ENCODE peak calls at places on chromosomes 16 and 17, in four cellular contexts. A, N, S and Q are unnamed samples.

GRCh38 chr17:69142473-69142802 is 743 bp upstream of the ABCA6 start:
- DNase-seq in S (no peak), N (no peak), A (no peak), Q (no peak)

GRCh38 chr16:24748242-24748641 is 18.8 kb downstream of the TNRC6A start:
- DNase-seq in N (peak), S (no peak), A (peak), Q (no peak)

GRCh38 chr17:49875690-49876089 is 27.8 kb upstream of the TAC4 start:
- DNase-seq in A (no peak), S (no peak), N (no peak), Q (no peak)

GRCh38 chr16:56974549-56975300 is 13.0 kb downstream of the CETP start:
- DNase-seq in S (no peak), A (no peak), N (no peak), Q (no peak)

GRCh38 chr16:270381-271255 is 5.1 kb downstream of the RGS11 start:
- DNase-seq in N (no peak), A (no peak), S (no peak), Q (no peak)

GRCh38 chr17:55175788-55176425 is 88.9 kb upstream of the HLF start:
- DNase-seq in S (no peak), A (no peak), N (no peak), Q (no peak)

GRCh38 chr16:22353188-22353919 is 21.1 kb downstream of the CDR2 start:
- DNase-seq in S (peak), N (peak), A (peak), Q (no peak)

GRCh38 chr16:31128711-31129567 is 6.6 kb downstream of the PRSS8 start:
- DNase-seq in S (peak), A (no peak), N (peak), Q (no peak)

GRCh38 chr16:22161999-22162657 is at the start of gene SDR42E2:
- DNase-seq in N (peak), A (no peak), S (peak), Q (no peak)

GRCh38 chr17:15981646-15982580 is 17.6 kb downstream of the ZSWIM7 start:
- DNase-seq in N (peak), A (peak), S (no peak), Q (no peak)

GRCh38 chr16:85916141-85916890 is 17.4 kb downstream of the IRF8 start:
- DNase-seq in S (peak), A (no peak), N (peak), Q (no peak)

GRCh38 chr16:13935408-13935807 is 15.5 kb downstream of the ERCC4 start:
- DNase-seq in N (peak), S (no peak), A (peak), Q (no peak)

DNA sequence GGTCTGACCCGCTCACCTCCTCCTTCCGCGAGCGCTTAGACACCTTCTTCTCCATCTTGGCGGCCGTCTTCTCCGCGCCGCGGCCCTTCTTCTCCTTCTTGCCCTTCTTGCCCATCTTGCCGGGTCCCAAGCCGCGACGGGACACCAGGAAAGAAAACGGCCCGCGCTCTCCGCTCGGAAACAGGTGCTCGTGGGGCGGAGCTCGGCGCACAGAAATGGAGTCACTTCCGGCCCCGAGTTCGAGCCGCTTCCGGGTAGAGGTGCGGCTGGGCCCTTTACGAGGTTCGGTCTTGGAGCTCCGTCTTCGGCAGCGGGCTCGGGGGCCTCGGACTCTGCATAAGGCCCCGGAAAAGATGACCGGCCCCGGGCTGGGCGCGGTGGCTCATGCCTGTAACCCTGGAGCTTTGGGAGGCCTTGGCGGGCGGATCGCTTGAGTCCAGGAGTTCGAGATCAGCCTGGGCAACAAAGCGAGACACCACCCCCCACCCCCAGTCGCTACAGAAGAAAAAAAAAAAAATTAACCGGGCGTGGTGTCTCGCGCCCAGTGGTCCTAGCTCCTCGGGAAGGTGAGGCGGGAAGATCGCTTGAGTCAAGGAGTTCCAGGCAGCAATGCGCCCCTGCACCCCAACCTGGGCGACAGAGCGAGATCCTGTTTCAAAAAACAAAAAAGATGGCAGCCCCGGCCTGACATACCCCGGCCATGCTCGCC is at the start of gene KLHDC4:
- DNase-seq in A (peak), N (peak), S (peak), Q (peak)
- TF ChIP-seq EP300 in A (no peak), N (no peak), S (no peak), Q (no peak)

GRCh38 chr16:68387301-68387700 is 61.0 kb downstream of the SMPD3 start:
- DNase-seq in A (no peak), N (peak), S (peak), Q (no peak)

GRCh38 chr16:68389006-68389405 is 59.3 kb downstream of the SMPD3 start:
- DNase-seq in A (no peak), S (no peak), N (no peak), Q (no peak)

GRCh38 chr16:68386628-68387027 is 61.7 kb downstream of the SMPD3 start:
- DNase-seq in S (peak), A (no peak), N (no peak), Q (no peak)

GRCh38 chr16:68385371-68385770 is 62.9 kb downstream of the SMPD3 start:
- DNase-seq in N (no peak), S (no peak), A (no peak), Q (no peak)

DNA sequence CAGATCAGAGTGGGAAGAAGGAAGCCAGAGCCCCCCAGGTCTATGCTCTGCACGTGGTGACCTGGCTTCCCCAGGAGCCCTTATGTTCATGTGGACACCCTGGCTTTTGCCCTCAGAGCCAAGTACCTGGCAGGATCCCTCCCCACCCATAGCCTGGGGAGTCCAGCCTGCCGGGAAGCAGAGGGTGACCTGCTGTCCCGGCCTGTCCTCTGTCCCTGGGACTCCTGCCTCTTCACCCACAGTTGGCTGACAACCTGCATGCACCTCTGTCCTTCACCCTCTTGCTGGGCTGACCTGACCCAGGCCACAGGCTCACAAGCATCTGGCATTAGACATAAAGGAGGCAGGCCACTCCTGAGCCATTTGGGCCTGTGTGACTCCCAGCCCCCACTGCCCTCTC is 60.2 kb downstream of the SMPD3 start:
- DNase-seq in N (no peak), A (no peak), S (no peak), Q (no peak)
- TF ChIP-seq EP300 in N (no peak), A (no peak), S (no peak), Q (no peak)

GRCh38 chr17:17685775-17686291 is 4.6 kb downstream of the RAI1 start:
- DNase-seq in A (peak), N (no peak), S (peak), Q (no peak)
- TF ChIP-seq EP300 in A (no peak), N (no peak), S (no peak), Q (no peak)

GRCh38 chr16:11994187-11995119 is 17.9 kb downstream of the SNX29 start:
- DNase-seq in S (peak), N (no peak), A (no peak), Q (no peak)
- TF ChIP-seq EP300 in S (no peak), N (no peak), A (no peak), Q (no peak)

GRCh38 chr17:7627250-7628121 is at the start of gene SAT2:
- DNase-seq in A (peak), S (peak), N (peak), Q (peak)
- TF ChIP-seq EP300 in A (no peak), S (no peak), N (peak), Q (no peak)

GRCh38 chr16:61366006-61366405 is 670.2 kb downstream of the CDH8 start:
- DNase-seq in S (no peak), A (peak), N (no peak), Q (no peak)

GRCh38 chr16:61374071-61374470 is 662.2 kb downstream of the CDH8 start:
- DNase-seq in A (no peak), S (no peak), N (no peak), Q (no peak)

GRCh38 chr16:61370564-61370963 is 665.7 kb downstream of the CDH8 start:
- DNase-seq in N (no peak), S (no peak), A (no peak), Q (no peak)
- TF ChIP-seq EP300 in N (no peak), S (no peak), A (no peak), Q (no peak)